ENCODE peak calls at places on chromosome 4, in four cellular contexts. C is cardiac muscle cell, M is kidney epithelial cell, H is adrenal gland. F is an unnamed sample.

GRCh38 chr4:79087091-79087490 is 147.9 kb upstream of the PAQR3 start:
- DNase-seq in C (no peak), M (no peak), H (no peak), F (no peak)

GRCh38 chr4:31089815-31090214 is 369.6 kb downstream of the PCDH7 start:
- DNase-seq in H (no peak), C (peak), M (peak), F (no peak)

GRCh38 chr4:1792158-1792831 is 798 bp upstream of the FGFR3 start:
- DNase-seq in C (no peak), H (no peak), M (no peak), F (no peak)

GRCh38 chr4:113438596-113438995 is 322.9 kb downstream of the CAMK2D start:
- DNase-seq in H (no peak), C (no peak), M (no peak), F (no peak)

GRCh38 chr4:133146574-133147198 is 2.4 kb upstream of the PCDH10 start:
- DNase-seq in C (peak), M (no peak), H (no peak), F (no peak)

GRCh38 chr4:152476796-152477195 is 59.1 kb downstream of the FBXW7 start:
- DNase-seq in H (no peak), M (no peak), C (no peak), F (no peak)

GRCh38 chr4:89491731-89492235 is 184.2 kb upstream of the GPRIN3 start:
- DNase-seq in M (no peak), C (no peak), H (no peak), F (no peak)

GRCh38 chr4:90071289-90072235 is 55.6 kb upstream of the CCSER1 start:
- DNase-seq in M (no peak), H (no peak), C (no peak), F (no peak)

GRCh38 chr4:4225915-4226605 is 669 bp downstream of the OTOP1 start:
- DNase-seq in C (no peak), H (no peak), M (no peak), F (no peak)

GRCh38 chr4:8671712-8672290 is 79.2 kb downstream of the CPZ start:
- DNase-seq in C (no peak), H (no peak), M (no peak), F (no peak)

GRCh38 chr4:60241886-60242285 is 958.2 kb upstream of the ADGRL3 start:
- DNase-seq in M (no peak), C (peak), H (no peak), F (no peak)

GRCh38 chr4:98908703-98909262 is 20.1 kb downstream of the EIF4E start:
- DNase-seq in M (no peak), H (no peak), C (no peak), F (no peak)

DNA sequence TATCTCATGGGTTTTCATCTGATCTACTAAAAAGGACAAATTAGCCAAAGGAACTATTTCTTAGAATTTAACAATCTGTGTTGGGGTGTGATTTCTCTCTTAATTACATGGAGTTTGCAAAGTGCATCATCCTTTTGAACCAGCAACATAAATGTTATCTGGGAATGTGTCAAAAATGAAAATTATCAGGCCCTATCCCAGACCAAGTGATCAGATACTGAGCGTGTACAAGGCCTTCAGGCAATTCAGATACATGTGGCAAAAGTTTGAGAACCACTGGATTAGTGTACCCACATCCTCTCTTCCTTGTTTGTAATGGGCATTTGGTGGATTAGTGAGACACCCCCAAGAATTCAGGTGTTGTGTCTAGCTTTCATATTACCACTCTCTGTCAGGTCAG is 3.8 kb downstream of the SH3D19 start:
- DNase-seq in H (no peak), M (no peak), C (no peak), F (no peak)
- TF ChIP-seq CTCF in H (no peak), M (no peak), C (no peak), F (no peak)

DNA sequence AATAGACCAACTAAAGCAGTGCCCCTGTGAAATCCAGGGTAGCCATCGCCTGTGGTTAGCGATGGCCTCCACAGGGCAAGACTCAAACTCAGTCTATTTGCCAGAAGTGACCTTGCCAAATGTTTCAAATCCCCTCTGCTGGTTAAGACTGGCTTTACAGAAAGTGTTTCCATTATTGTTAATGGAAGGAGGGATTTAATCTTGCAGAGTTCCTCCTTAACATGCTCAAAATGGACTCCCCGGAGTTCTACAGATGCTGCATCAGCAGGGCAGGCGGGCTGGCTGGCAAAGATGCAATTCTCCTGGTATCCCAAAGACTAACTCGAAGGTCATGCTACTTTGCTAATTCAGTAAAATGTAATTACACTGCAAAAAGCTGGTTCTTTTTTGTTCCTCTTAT is 313.0 kb upstream of the SLC7A11 start:
- DNase-seq in C (no peak), M (no peak), H (no peak), F (no peak)
- TF ChIP-seq CTCF in C (peak), M (no peak), H (no peak), F (no peak)

DNA sequence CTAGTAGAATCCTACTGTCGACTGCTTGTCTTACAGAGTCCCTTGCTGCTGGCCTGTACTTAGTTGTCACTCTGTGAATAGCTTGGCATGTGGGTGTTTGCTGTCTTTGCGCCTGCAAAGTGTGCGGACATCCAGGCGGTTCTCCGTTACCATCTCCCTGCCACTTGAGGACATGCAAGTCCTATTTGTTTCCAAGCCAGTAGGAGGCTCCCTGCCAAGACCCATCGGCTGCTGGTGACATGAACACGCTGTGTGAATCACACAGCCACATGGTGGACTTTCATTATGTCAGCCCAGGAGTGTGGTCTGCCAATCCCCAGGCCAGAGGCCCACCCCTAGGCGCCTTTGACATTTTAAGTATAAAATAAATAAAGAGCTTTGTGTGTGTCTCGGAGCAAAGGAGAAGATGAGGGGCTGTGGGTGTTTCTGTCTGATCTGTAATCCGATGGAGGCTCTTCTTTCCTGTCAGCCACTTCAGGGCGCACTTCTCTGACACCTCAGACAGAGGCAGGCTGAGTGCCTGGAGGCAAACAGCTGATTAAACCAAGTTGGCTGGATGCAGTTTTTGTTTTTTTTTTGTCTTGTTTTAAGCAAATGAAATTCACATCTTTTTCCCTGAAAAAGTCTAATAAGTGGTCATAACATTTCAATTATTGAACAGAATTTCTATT is 51.5 kb downstream of the ALPK1 start:
- DNase-seq in M (peak), H (peak), C (peak), F (peak)
- TF ChIP-seq CTCF in M (peak), H (no peak), C (peak), F (no peak)

GRCh38 chr4:149164282-149164681 is 651.4 kb downstream of the IQCM start:
- DNase-seq in C (peak), H (no peak), M (no peak), F (no peak)
- TF ChIP-seq CTCF in C (no peak), H (no peak), M (no peak), F (no peak)

GRCh38 chr4:3207531-3208037 is 41.4 kb upstream of the MSANTD1 start:
- DNase-seq in C (no peak), M (no peak), H (no peak), F (no peak)
- TF ChIP-seq CTCF in C (no peak), M (peak), H (peak), F (no peak)

DNA sequence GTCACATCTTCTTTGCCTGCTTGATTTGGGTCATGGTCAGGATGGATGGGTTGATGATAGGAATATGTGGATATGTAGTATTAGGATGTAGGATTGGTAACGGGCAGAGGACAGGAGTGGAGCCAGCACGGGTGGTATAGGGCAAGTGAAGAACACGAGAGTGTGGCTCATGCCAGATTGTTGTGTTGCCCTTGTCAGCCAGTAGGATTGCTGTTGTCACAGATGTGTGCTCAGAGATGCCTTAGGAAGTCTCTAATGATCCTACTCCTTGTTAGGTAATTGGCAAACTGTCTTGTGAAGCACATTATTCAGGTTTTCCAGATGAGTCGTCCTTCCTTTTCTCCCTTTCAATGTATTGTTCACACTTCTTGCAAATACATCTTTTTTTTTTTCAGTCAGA is 5.5 kb downstream of the ATP10D start:
- DNase-seq in M (no peak), H (no peak), C (peak), F (no peak)
- TF ChIP-seq CTCF in M (peak), H (peak), C (peak), F (no peak)

GRCh38 chr4:137226221-137226620 is 306.1 kb downstream of the PCDH18 start:
- DNase-seq in H (no peak), C (no peak), M (no peak), F (no peak)

GRCh38 chr4:137226900-137227299 is 305.4 kb downstream of the PCDH18 start:
- DNase-seq in H (no peak), M (no peak), C (no peak), F (no peak)
- TF ChIP-seq CTCF in H (no peak), M (peak), C (peak), F (no peak)

DNA sequence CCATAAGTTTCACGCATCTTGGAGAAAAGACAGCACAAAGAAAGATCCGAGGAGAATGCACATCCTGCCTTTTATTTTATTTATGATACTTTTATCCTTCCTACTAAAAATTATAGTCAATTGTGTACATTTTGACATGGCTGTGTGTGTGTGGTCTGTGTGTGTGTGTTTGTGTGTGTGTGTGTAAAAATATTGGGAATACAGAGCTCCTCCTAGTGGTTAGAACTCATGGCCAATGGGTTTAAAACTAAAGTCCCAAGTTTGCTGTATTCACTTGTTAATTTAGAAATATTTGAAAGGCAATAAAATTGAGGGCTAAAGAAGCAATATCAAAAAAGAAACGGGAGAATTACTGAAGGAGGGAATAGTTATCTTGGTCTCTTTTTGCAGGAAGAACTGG is 47.5 kb downstream of the NKX6-1 start:
- DNase-seq in C (no peak), M (no peak), H (no peak), F (no peak)
- TF ChIP-seq CTCF in C (peak), M (peak), H (no peak), F (no peak)